ENCODE peak calls at places on chromosomes 4 and X, in eight cellular contexts. O is lower lobe of right lung; Z is CD8-positive, alpha-beta T cell; D is IMR-90; I is ovary; T is endodermal cell; X is colonic mucosa; A is MM.1S. S is an unnamed sample. For H3K36me3, the result is how much of the 10 kb centered on the place peaks cover.

GRCh38 chr4:1773754-1774153 is 19.3 kb upstream of the FGFR3 start:
- DNase-seq in X (no peak), T (no peak), O (no peak), I (no peak), D (no peak), Z (no peak), A (no peak), S (no peak)

GRCh38 chr4:8292388-8293107 is 23.0 kb downstream of the HTRA3 start:
- DNase-seq in X (no peak), I (peak), D (no peak), A (no peak), Z (no peak), O (peak), T (no peak), S (no peak)

GRCh38 chrX:70479970-70480659 is 35.5 kb downstream of the DLG3 start:
- DNase-seq in Z (no peak), D (no peak), T (peak), O (no peak), X (peak), A (no peak), I (no peak), S (no peak)

GRCh38 chr4:22190855-22191254 is 242.3 kb upstream of the KCNIP4 start:
- DNase-seq in O (no peak), D (peak), Z (no peak), I (no peak), A (no peak), X (no peak), T (no peak), S (peak)

GRCh38 chr4:87529187-87529586 is at the start of gene SPARCL1:
- DNase-seq in O (no peak), A (no peak), Z (no peak), D (no peak), I (peak), X (no peak), T (peak), S (no peak)

GRCh38 chr4:48296330-48296729 is 26.7 kb upstream of the TEC start:
- DNase-seq in X (no peak), I (no peak), A (peak), D (peak), O (no peak), T (peak), Z (no peak), S (no peak)

GRCh38 chr4:3037957-3038451 is 36.3 kb downstream of the HTT-AS start:
- DNase-seq in Z (no peak), I (peak), A (peak), X (no peak), T (no peak), D (no peak), O (peak), S (no peak)

GRCh38 chrX:65679071-65679540 is 11.7 kb downstream of the MSN start:
- DNase-seq in D (peak), X (no peak), Z (no peak), A (no peak), T (no peak), I (no peak), O (no peak), S (no peak)

GRCh38 chrX:57528670-57529255 is 63.0 kb upstream of the ZXDB start:
- DNase-seq in D (peak), Z (no peak), X (peak), T (peak), I (no peak), O (no peak), A (peak), S (no peak)

GRCh38 chr4:85938902-85939301 is 421.0 kb downstream of the MAPK10 start:
- DNase-seq in Z (no peak), D (no peak), T (no peak), X (no peak), A (no peak), I (no peak), O (no peak), S (no peak)
- H3K4me3 ChIP-seq in Z (no peak), D (no peak), T (no peak), X (no peak), A (no peak), I (no peak), O (no peak), S (no peak)

GRCh38 chr4:138935-139334 is 14.6 kb downstream of the ZNF718 start:
- DNase-seq in T (no peak), Z (no peak), A (no peak), D (no peak), X (no peak), O (no peak), I (no peak), S (no peak)
- H3K36me3 ChIP-seq in T (half or more), Z (under half), A (under half), D (under half), X (under half), O (under half), I (under half), S (under half)

DNA sequence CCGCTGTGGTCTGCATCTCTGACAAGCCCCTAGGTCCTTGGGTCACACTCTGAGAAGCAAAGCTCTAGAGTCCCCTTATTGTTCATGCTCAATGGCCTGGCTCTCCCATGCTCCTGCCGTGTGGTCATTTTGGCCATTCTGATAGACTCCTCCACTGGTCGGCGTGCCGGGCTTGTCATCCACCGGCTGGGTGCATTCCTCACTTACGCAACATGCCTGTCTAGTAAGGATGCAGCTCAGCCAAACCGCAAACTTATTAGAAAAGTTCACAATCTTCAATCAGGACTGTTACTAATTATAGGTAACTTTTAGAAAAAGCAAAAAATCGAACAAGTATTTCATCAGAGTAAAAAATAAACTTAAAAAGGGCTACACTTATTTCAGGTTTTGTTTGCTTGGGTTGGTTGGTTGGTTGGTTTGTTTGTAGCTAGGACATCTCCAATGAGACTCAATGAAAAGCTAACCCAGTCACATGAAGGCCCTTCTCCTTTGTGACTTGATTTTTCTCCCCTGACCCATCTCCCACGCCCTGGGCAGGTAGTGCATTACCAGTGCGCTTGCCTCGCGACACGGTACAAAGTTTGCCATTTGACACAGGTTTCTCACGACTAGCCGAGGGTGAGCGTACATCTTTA is 41.0 kb downstream of the IRF2 start:
- DNase-seq in O (no peak), T (no peak), A (no peak), Z (no peak), I (no peak), D (peak), X (no peak), S (no peak)
- TF ChIP-seq CTCF in O (no peak), T (no peak), A (no peak), Z (no peak), I (no peak), D (no peak), X (no peak), S (no peak)

GRCh38 chr4:40672528-40673522 is 43.2 kb upstream of the RBM47 start:
- DNase-seq in D (peak), A (no peak), O (peak), T (peak), I (no peak), X (no peak), Z (no peak), S (peak)
- H3K4me3 ChIP-seq in D (no peak), A (no peak), O (no peak), T (no peak), I (no peak), X (no peak), Z (no peak), S (no peak)

GRCh38 chr4:99843413-99843812 is 26.8 kb downstream of the DAPP1 start:
- DNase-seq in T (no peak), Z (no peak), A (no peak), I (no peak), D (no peak), O (no peak), X (no peak), S (no peak)

GRCh38 chr4:99845708-99846469 is 29.3 kb downstream of the DAPP1 start:
- DNase-seq in T (no peak), D (no peak), X (no peak), I (no peak), Z (no peak), O (no peak), A (peak), S (no peak)

GRCh38 chr4:99846891-99847290 is 30.3 kb downstream of the DAPP1 start:
- DNase-seq in D (no peak), X (no peak), I (no peak), O (no peak), Z (no peak), T (no peak), A (no peak), S (no peak)

GRCh38 chr4:99845179-99845578 is 28.6 kb downstream of the DAPP1 start:
- DNase-seq in A (no peak), X (no peak), Z (no peak), O (no peak), T (no peak), D (no peak), I (no peak), S (no peak)

GRCh38 chr4:99844048-99844447 is 27.4 kb downstream of the DAPP1 start:
- DNase-seq in T (no peak), A (no peak), X (no peak), O (no peak), I (no peak), D (no peak), Z (no peak), S (no peak)
- H3K36me3 ChIP-seq in T (under half), A (under half), X (under half), O (under half), I (under half), D (under half), Z (under half), S (under half)